ENCODE peak calls at places on chromosomes 16 and 17, in nine cellular contexts. U is frontal cortex, K is substantia nigra, M is ELR, L is Right ventricle myocardium superior, X is NCI-H1092 treated with DMSO at 0.1 percent for 48 hours, R is iris pigment epithelial cell, H is Calu3, T is glutamatergic neuron. O is an unnamed sample.

GRCh38 chr17:50881182-50881581 is 15.0 kb upstream of the TOB1 start:
- DNase-seq in U (no peak), K (no peak), M (no peak), L (no peak), X (no peak), R (no peak), H (no peak), T (no peak), O (no peak)

GRCh38 chr17:4582691-4583090 is 1.6 kb upstream of the SMTNL2 start:
- DNase-seq in U (no peak), K (no peak), M (no peak), L (no peak), X (no peak), R (no peak), H (no peak), T (peak), O (no peak)

GRCh38 chr16:47413041-47413440 is 47.8 kb downstream of the ITFG1 start:
- DNase-seq in U (no peak), K (no peak), M (no peak), L (no peak), X (no peak), R (no peak), H (no peak), T (no peak), O (no peak)

GRCh38 chr17:80316927-80317705 is 56.5 kb downstream of the RNF213 start:
- DNase-seq in U (no peak), K (peak), M (no peak), L (peak), X (no peak), R (no peak), H (no peak), T (no peak), O (no peak)

GRCh38 chr17:2158011-2158410 is 103.1 kb downstream of the HIC1 start:
- DNase-seq in U (no peak), K (no peak), M (peak), L (no peak), X (no peak), R (peak), H (no peak), T (no peak), O (peak)

GRCh38 chr17:72063262-72063661 is 57.6 kb upstream of the SOX9 start:
- DNase-seq in U (no peak), K (no peak), M (no peak), L (no peak), X (peak), R (no peak), H (peak), T (no peak), O (no peak)

GRCh38 chr16:28219283-28219682 is 7.5 kb upstream of the XPO6 start:
- DNase-seq in U (no peak), K (no peak), M (no peak), L (no peak), X (no peak), R (no peak), H (no peak), T (no peak), O (no peak)

GRCh38 chr17:64357191-64357981 is 33.3 kb downstream of the PECAM1 start:
- DNase-seq in U (no peak), K (no peak), M (peak), L (peak), X (peak), R (peak), H (no peak), T (no peak), O (no peak)

GRCh38 chr16:15769239-15769638 is 87.6 kb downstream of the MYH11 start:
- DNase-seq in U (no peak), K (no peak), M (no peak), L (no peak), X (no peak), R (no peak), H (no peak), T (no peak), O (no peak)

GRCh38 chr17:78823282-78824046 is 17.1 kb downstream of the USP36 start:
- DNase-seq in U (no peak), K (no peak), M (peak), L (no peak), X (no peak), R (no peak), H (no peak), T (no peak), O (no peak)

O was measured in KG1.